ENCODE peak calls at places on chromosomes 11 and 22, in eight cellular contexts. One of them, this sample, is unnamed.

GRCh38 chr11:37907461-37908223 is 1309.6 kb upstream of the RAG2 start:
- DNase-seq in esophagus squamous epithelium: no peak
- DNase-seq in cardiac muscle cell: no peak
- DNase-seq in psoas muscle: no peak
- DNase-seq in GM12878: no peak
- DNase-seq in lower lobe of right lung: no peak
- DNase-seq in Peyer's patch: no peak
- DNase-seq in keratinocyte: no peak
- DNase-seq in this sample: no peak

GRCh38 chr11:27497284-27497866 is 9.2 kb downstream of the LIN7C start:
- DNase-seq in keratinocyte: no peak
- DNase-seq in cardiac muscle cell: peak
- DNase-seq in lower lobe of right lung: no peak
- DNase-seq in psoas muscle: no peak
- DNase-seq in GM12878: no peak
- DNase-seq in Peyer's patch: no peak
- DNase-seq in esophagus squamous epithelium: no peak
- DNase-seq in this sample: no peak

GRCh38 chr11:120467627-120468026 is 43.9 kb upstream of the GRIK4 start:
- DNase-seq in keratinocyte: no peak
- DNase-seq in lower lobe of right lung: no peak
- DNase-seq in psoas muscle: no peak
- DNase-seq in cardiac muscle cell: no peak
- DNase-seq in GM12878: no peak
- DNase-seq in Peyer's patch: no peak
- DNase-seq in esophagus squamous epithelium: no peak
- DNase-seq in this sample: no peak

GRCh38 chr11:35334385-35335090 is 84.8 kb downstream of the SLC1A2 start:
- DNase-seq in psoas muscle: no peak
- DNase-seq in GM12878: peak
- DNase-seq in Peyer's patch: peak
- DNase-seq in keratinocyte: no peak
- DNase-seq in esophagus squamous epithelium: no peak
- DNase-seq in lower lobe of right lung: no peak
- DNase-seq in cardiac muscle cell: no peak
- DNase-seq in this sample: no peak

GRCh38 chr11:126436209-126436608 is 80.7 kb downstream of the ST3GAL4 start:
- DNase-seq in Peyer's patch: no peak
- DNase-seq in GM12878: no peak
- DNase-seq in cardiac muscle cell: no peak
- DNase-seq in psoas muscle: no peak
- DNase-seq in keratinocyte: no peak
- DNase-seq in lower lobe of right lung: no peak
- DNase-seq in esophagus squamous epithelium: no peak
- DNase-seq in this sample: no peak

GRCh38 chr11:73200256-73200655 is 17.8 kb upstream of the P2RY2 start:
- DNase-seq in cardiac muscle cell: no peak
- DNase-seq in GM12878: no peak
- DNase-seq in psoas muscle: peak
- DNase-seq in Peyer's patch: no peak
- DNase-seq in lower lobe of right lung: peak
- DNase-seq in keratinocyte: no peak
- DNase-seq in esophagus squamous epithelium: no peak
- DNase-seq in this sample: no peak

GRCh38 chr22:24434472-24435322 is 7.3 kb downstream of the ADORA2A start:
- DNase-seq in psoas muscle: peak
- DNase-seq in cardiac muscle cell: no peak
- DNase-seq in keratinocyte: no peak
- DNase-seq in esophagus squamous epithelium: peak
- DNase-seq in lower lobe of right lung: no peak
- DNase-seq in GM12878: peak
- DNase-seq in Peyer's patch: peak
- DNase-seq in this sample: no peak

GRCh38 chr22:37777122-37777687 is 30.5 kb upstream of the GCAT start:
- DNase-seq in keratinocyte: peak
- DNase-seq in GM12878: peak
- DNase-seq in lower lobe of right lung: peak
- DNase-seq in cardiac muscle cell: no peak
- DNase-seq in esophagus squamous epithelium: no peak
- DNase-seq in psoas muscle: peak
- DNase-seq in Peyer's patch: peak
- DNase-seq in this sample: no peak

GRCh38 chr22:36220457-36220921 is 18.8 kb downstream of the APOL2 start:
- DNase-seq in psoas muscle: peak
- DNase-seq in Peyer's patch: no peak
- DNase-seq in esophagus squamous epithelium: no peak
- DNase-seq in lower lobe of right lung: no peak
- DNase-seq in cardiac muscle cell: no peak
- DNase-seq in keratinocyte: no peak
- DNase-seq in GM12878: no peak
- DNase-seq in this sample: no peak

GRCh38 chr22:48510599-48510998 is 1317.1 kb downstream of the BRD1 start:
- DNase-seq in keratinocyte: no peak
- DNase-seq in Peyer's patch: no peak
- DNase-seq in psoas muscle: no peak
- DNase-seq in cardiac muscle cell: no peak
- DNase-seq in lower lobe of right lung: no peak
- DNase-seq in esophagus squamous epithelium: no peak
- DNase-seq in GM12878: no peak
- DNase-seq in this sample: no peak

GRCh38 chr11:31887180-31887579 is 76.1 kb upstream of the PAX6 start:
- DNase-seq in cardiac muscle cell: no peak
- DNase-seq in GM12878: no peak
- DNase-seq in psoas muscle: no peak
- DNase-seq in Peyer's patch: no peak
- DNase-seq in keratinocyte: no peak
- DNase-seq in lower lobe of right lung: no peak
- DNase-seq in esophagus squamous epithelium: no peak
- DNase-seq in this sample: no peak

GRCh38 chr11:10511046-10511711 is 29.8 kb downstream of the RNF141 start:
- DNase-seq in cardiac muscle cell: no peak
- DNase-seq in lower lobe of right lung: no peak
- DNase-seq in GM12878: no peak
- DNase-seq in esophagus squamous epithelium: no peak
- DNase-seq in Peyer's patch: no peak
- DNase-seq in psoas muscle: no peak
- DNase-seq in keratinocyte: no peak
- DNase-seq in this sample: no peak

GRCh38 chr11:10518123-10518522 is 22.9 kb downstream of the RNF141 start:
- DNase-seq in lower lobe of right lung: no peak
- DNase-seq in GM12878: no peak
- DNase-seq in esophagus squamous epithelium: no peak
- DNase-seq in cardiac muscle cell: no peak
- DNase-seq in psoas muscle: no peak
- DNase-seq in Peyer's patch: no peak
- DNase-seq in keratinocyte: peak
- DNase-seq in this sample: no peak

GRCh38 chr11:10514713-10515112 is 26.3 kb downstream of the RNF141 start:
- DNase-seq in esophagus squamous epithelium: no peak
- DNase-seq in cardiac muscle cell: no peak
- DNase-seq in lower lobe of right lung: no peak
- DNase-seq in GM12878: no peak
- DNase-seq in keratinocyte: no peak
- DNase-seq in Peyer's patch: no peak
- DNase-seq in psoas muscle: no peak
- DNase-seq in this sample: no peak

GRCh38 chr11:10515418-10515817 is 25.6 kb downstream of the RNF141 start:
- DNase-seq in lower lobe of right lung: no peak
- DNase-seq in cardiac muscle cell: no peak
- DNase-seq in GM12878: no peak
- DNase-seq in esophagus squamous epithelium: no peak
- DNase-seq in psoas muscle: no peak
- DNase-seq in Peyer's patch: no peak
- DNase-seq in keratinocyte: no peak
- DNase-seq in this sample: no peak

DNA sequence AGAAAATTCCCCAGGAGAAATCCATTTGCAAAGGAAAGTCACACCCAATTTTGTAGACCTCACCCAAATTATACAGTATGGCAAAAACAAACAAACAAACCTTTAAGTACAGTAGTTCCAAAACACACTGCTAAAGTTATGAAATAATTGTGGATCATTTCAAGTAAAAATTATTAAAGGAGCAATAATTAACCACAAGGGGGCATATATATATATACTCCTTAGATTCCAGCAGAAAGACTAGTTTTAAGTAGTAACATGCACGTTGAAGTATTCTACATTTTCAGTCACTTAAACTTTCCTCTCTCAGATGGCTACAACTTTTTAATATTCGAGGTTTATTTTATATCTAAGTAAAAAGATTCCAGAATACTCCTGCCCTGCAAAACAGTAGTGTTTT is 26.8 kb downstream of the RNF141 start:
- DNase-seq in cardiac muscle cell: no peak
- DNase-seq in keratinocyte: no peak
- DNase-seq in Peyer's patch: no peak
- DNase-seq in lower lobe of right lung: no peak
- DNase-seq in GM12878: no peak
- DNase-seq in esophagus squamous epithelium: no peak
- DNase-seq in psoas muscle: no peak
- DNase-seq in this sample: no peak
- TF ChIP-seq CTCF in cardiac muscle cell: peak
- TF ChIP-seq CTCF in keratinocyte: no peak
- TF ChIP-seq CTCF in Peyer's patch: peak
- TF ChIP-seq CTCF in lower lobe of right lung: peak
- TF ChIP-seq CTCF in GM12878: no peak
- TF ChIP-seq CTCF in esophagus squamous epithelium: peak
- TF ChIP-seq CTCF in psoas muscle: peak
- TF ChIP-seq CTCF in this sample: peak

GRCh38 chr11:18804621-18805020 is 13.0 kb upstream of the PTPN5 start:
- DNase-seq in psoas muscle: no peak
- DNase-seq in Peyer's patch: no peak
- DNase-seq in esophagus squamous epithelium: no peak
- DNase-seq in lower lobe of right lung: no peak
- DNase-seq in cardiac muscle cell: no peak
- DNase-seq in GM12878: no peak
- DNase-seq in keratinocyte: no peak
- DNase-seq in this sample: no peak

GRCh38 chr11:18798941-18799469 is 7.4 kb upstream of the PTPN5 start:
- DNase-seq in GM12878: no peak
- DNase-seq in psoas muscle: no peak
- DNase-seq in lower lobe of right lung: no peak
- DNase-seq in esophagus squamous epithelium: no peak
- DNase-seq in Peyer's patch: no peak
- DNase-seq in cardiac muscle cell: no peak
- DNase-seq in keratinocyte: peak
- DNase-seq in this sample: no peak

DNA sequence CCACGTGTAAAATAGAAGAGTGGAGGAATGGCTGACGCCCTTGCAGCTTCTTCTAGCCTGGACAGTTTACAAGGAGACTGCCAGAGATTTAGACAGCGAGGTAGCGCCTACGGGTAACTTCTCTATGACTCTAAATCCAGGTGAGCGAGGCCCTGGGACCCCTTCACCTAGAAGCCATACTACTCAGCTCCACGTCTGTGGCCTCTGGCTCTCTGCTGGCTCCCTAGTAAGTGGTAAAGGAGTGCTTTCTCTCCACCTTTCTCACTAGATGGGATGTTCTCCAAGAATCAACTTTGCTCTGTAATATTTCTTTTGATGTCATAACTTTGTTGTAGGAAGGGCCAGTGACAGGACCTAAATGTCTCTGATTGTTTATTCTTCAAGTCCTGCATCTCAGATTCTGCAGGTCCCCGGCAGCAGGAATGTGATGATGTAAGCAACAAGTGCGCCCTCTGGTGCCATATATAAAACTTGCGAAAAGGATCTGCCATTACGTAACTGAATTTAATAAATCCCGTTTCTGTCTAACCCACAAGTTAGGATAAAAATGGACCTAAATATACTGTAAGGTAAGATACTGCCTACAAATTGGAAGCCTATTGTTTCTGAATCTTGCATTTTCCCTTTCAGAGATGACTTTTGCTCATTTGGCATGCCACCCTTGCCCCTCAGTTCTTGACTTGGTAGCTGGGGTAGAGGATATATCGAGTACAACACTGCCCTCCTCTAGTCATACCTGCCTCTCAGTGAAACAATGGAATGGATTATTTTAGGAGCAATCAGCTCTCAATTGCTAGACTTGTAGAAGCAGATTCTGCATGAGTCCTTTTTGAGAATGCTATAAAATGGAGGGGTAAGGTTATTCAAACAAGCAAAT is 11.0 kb upstream of the PTPN5 start:
- DNase-seq in lower lobe of right lung: no peak
- DNase-seq in GM12878: peak
- DNase-seq in cardiac muscle cell: peak
- DNase-seq in Peyer's patch: peak
- DNase-seq in psoas muscle: no peak
- DNase-seq in keratinocyte: peak
- DNase-seq in esophagus squamous epithelium: no peak
- DNase-seq in this sample: no peak
- TF ChIP-seq CTCF in lower lobe of right lung: peak
- TF ChIP-seq CTCF in GM12878: peak
- TF ChIP-seq CTCF in cardiac muscle cell: peak
- TF ChIP-seq CTCF in Peyer's patch: peak
- TF ChIP-seq CTCF in psoas muscle: peak
- TF ChIP-seq CTCF in keratinocyte: peak
- TF ChIP-seq CTCF in esophagus squamous epithelium: peak
- TF ChIP-seq CTCF in this sample: peak

DNA sequence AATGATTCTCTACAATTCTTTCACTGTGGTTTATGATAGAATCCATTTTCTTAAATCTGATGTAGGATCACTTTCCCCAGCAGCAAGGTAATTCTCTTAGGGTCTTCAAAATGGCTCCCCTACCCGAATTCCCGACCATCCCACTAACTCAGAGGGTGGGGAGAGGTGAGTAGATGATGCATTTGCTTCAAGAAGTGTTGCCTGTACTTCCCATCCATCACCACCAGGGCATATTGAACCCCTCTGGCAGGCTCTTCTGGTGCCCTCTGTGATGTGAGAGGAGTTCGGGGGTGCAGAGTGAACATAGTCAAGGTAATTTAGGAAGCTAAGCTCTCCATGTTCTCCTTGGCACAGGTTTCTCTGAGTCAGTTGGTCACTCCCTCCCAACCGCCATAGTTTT is 52.3 kb downstream of the ZNRF3 start:
- DNase-seq in cardiac muscle cell: no peak
- DNase-seq in esophagus squamous epithelium: no peak
- DNase-seq in Peyer's patch: no peak
- DNase-seq in keratinocyte: no peak
- DNase-seq in GM12878: no peak
- DNase-seq in psoas muscle: no peak
- DNase-seq in lower lobe of right lung: no peak
- DNase-seq in this sample: no peak
- TF ChIP-seq CTCF in cardiac muscle cell: peak
- TF ChIP-seq CTCF in esophagus squamous epithelium: peak
- TF ChIP-seq CTCF in Peyer's patch: no peak
- TF ChIP-seq CTCF in keratinocyte: peak
- TF ChIP-seq CTCF in GM12878: no peak
- TF ChIP-seq CTCF in psoas muscle: peak
- TF ChIP-seq CTCF in lower lobe of right lung: peak
- TF ChIP-seq CTCF in this sample: peak

DNA sequence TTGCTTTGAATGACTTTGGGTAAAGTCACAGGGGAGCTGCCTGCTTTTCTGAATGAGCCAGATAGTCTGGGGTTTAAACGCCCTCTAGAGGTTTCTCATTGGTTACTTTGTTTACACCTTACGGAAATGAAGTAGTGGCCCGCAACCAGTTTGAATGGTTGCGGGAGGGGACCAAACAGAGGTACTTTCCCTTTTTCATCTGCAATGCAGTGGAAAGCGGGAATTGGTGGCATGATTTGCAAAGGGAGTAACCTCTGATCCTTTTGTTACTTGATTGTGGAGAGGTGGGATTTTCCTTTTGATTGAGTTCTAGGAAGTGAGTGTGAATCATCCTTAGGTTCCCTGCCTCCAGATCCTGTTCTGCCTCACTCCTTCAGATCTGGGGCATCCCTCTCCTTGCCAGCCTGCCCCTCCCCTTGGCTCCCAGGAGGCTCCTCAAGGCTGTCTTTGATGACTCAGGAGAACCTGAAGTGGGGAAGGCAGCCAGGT is 15.9 kb upstream of the GLYATL1 start:
- DNase-seq in keratinocyte: no peak
- DNase-seq in Peyer's patch: no peak
- DNase-seq in psoas muscle: no peak
- DNase-seq in esophagus squamous epithelium: no peak
- DNase-seq in lower lobe of right lung: no peak
- DNase-seq in GM12878: no peak
- DNase-seq in cardiac muscle cell: peak
- DNase-seq in this sample: no peak
- TF ChIP-seq CTCF in keratinocyte: peak
- TF ChIP-seq CTCF in Peyer's patch: peak
- TF ChIP-seq CTCF in psoas muscle: no peak
- TF ChIP-seq CTCF in esophagus squamous epithelium: peak
- TF ChIP-seq CTCF in lower lobe of right lung: no peak
- TF ChIP-seq CTCF in GM12878: peak
- TF ChIP-seq CTCF in cardiac muscle cell: peak
- TF ChIP-seq CTCF in this sample: peak